ENCODE peak calls at places on chromosomes 12 and 14, in four cellular contexts. One of them, this sample, is unnamed.

GRCh38 chr14:89807905-89808304 is 146.6 kb downstream of the EFCAB11 start:
- DNase-seq in heart right ventricle: no peak
- DNase-seq in fibroblast of the aortic adventitia: no peak
- DNase-seq in lower leg skin: no peak
- DNase-seq in this sample: no peak

GRCh38 chr14:79443602-79444001 is 767.7 kb downstream of the DIO2 start:
- DNase-seq in heart right ventricle: no peak
- DNase-seq in fibroblast of the aortic adventitia: no peak
- DNase-seq in lower leg skin: no peak
- DNase-seq in this sample: no peak

GRCh38 chr14:94345344-94346072 is 22.4 kb upstream of the SERPINA6 start:
- DNase-seq in lower leg skin: peak
- DNase-seq in fibroblast of the aortic adventitia: peak
- DNase-seq in heart right ventricle: no peak
- DNase-seq in this sample: peak

GRCh38 chr14:67514650-67515385 is 18.3 kb upstream of the PLEKHH1 start:
- DNase-seq in fibroblast of the aortic adventitia: peak
- DNase-seq in heart right ventricle: peak
- DNase-seq in lower leg skin: peak
- DNase-seq in this sample: no peak

GRCh38 chr12:50764861-50765324 is 992 bp downstream of the ATF1 start:
- DNase-seq in heart right ventricle: peak
- DNase-seq in fibroblast of the aortic adventitia: peak
- DNase-seq in lower leg skin: peak
- DNase-seq in this sample: no peak

GRCh38 chr12:19048943-19049342 is 80.6 kb upstream of the PLEKHA5 start:
- DNase-seq in heart right ventricle: no peak
- DNase-seq in lower leg skin: no peak
- DNase-seq in fibroblast of the aortic adventitia: no peak
- DNase-seq in this sample: no peak

GRCh38 chr12:89999699-90000505 is 291.3 kb upstream of the ATP2B1 start:
- DNase-seq in heart right ventricle: no peak
- DNase-seq in fibroblast of the aortic adventitia: peak
- DNase-seq in lower leg skin: no peak
- DNase-seq in this sample: no peak

GRCh38 chr12:104703372-104703771 is 246.6 kb downstream of the CHST11 start:
- DNase-seq in heart right ventricle: no peak
- DNase-seq in lower leg skin: no peak
- DNase-seq in fibroblast of the aortic adventitia: no peak
- DNase-seq in this sample: no peak

GRCh38 chr12:5440973-5441372 is 9.1 kb downstream of the NTF3 start:
- DNase-seq in heart right ventricle: no peak
- DNase-seq in fibroblast of the aortic adventitia: no peak
- DNase-seq in lower leg skin: no peak
- DNase-seq in this sample: no peak

GRCh38 chr14:54189358-54190354 is 207.2 kb upstream of the CDKN3 start:
- DNase-seq in heart right ventricle: no peak
- DNase-seq in fibroblast of the aortic adventitia: peak
- DNase-seq in lower leg skin: no peak
- DNase-seq in this sample: no peak

GRCh38 chr12:6228535-6229223 is 28.5 kb downstream of the CD9 start:
- DNase-seq in lower leg skin: no peak
- DNase-seq in fibroblast of the aortic adventitia: peak
- DNase-seq in heart right ventricle: no peak
- DNase-seq in this sample: no peak

GRCh38 chr12:74043343-74043742 is 494.3 kb upstream of the ATXN7L3B start:
- DNase-seq in fibroblast of the aortic adventitia: peak
- DNase-seq in lower leg skin: no peak
- DNase-seq in heart right ventricle: no peak
- DNase-seq in this sample: peak

GRCh38 chr12:5377997-5378596 is 53.8 kb upstream of the NTF3 start:
- DNase-seq in lower leg skin: no peak
- DNase-seq in heart right ventricle: no peak
- DNase-seq in fibroblast of the aortic adventitia: no peak
- DNase-seq in this sample: no peak

GRCh38 chr14:101229666-101230065 is 326.1 kb upstream of the RTL1 start:
- DNase-seq in lower leg skin: peak
- DNase-seq in heart right ventricle: no peak
- DNase-seq in fibroblast of the aortic adventitia: no peak
- DNase-seq in this sample: no peak

GRCh38 chr14:92638266-92638665 is 110.2 kb downstream of the LGMN start:
- DNase-seq in heart right ventricle: no peak
- DNase-seq in fibroblast of the aortic adventitia: no peak
- DNase-seq in lower leg skin: no peak
- DNase-seq in this sample: no peak

GRCh38 chr14:34213332-34213731 is 248.7 kb downstream of the SPTSSA start:
- DNase-seq in heart right ventricle: no peak
- DNase-seq in fibroblast of the aortic adventitia: no peak
- DNase-seq in lower leg skin: no peak
- DNase-seq in this sample: no peak

GRCh38 chr12:98821232-98821631 is 176.1 kb downstream of the APAF1 start:
- DNase-seq in lower leg skin: no peak
- DNase-seq in heart right ventricle: no peak
- DNase-seq in fibroblast of the aortic adventitia: no peak
- DNase-seq in this sample: no peak

GRCh38 chr12:13000616-13000934 is 510 bp upstream of the HEBP1 start:
- DNase-seq in lower leg skin: no peak
- DNase-seq in fibroblast of the aortic adventitia: peak
- DNase-seq in heart right ventricle: no peak
- DNase-seq in this sample: no peak

GRCh38 chr12:60803147-60803546 is 1207.3 kb downstream of the SLC16A7 start:
- DNase-seq in heart right ventricle: no peak
- DNase-seq in lower leg skin: no peak
- DNase-seq in fibroblast of the aortic adventitia: no peak
- DNase-seq in this sample: no peak

GRCh38 chr12:131413006-131413405 is 297.9 kb upstream of the SFSWAP start:
- DNase-seq in fibroblast of the aortic adventitia: no peak
- DNase-seq in lower leg skin: no peak
- DNase-seq in heart right ventricle: no peak
- DNase-seq in this sample: no peak
- H3K4me3 ChIP-seq in fibroblast of the aortic adventitia: no peak
- H3K4me3 ChIP-seq in lower leg skin: no peak
- H3K4me3 ChIP-seq in heart right ventricle: no peak
- H3K4me3 ChIP-seq in this sample: no peak

GRCh38 chr14:57957441-57957840 is 91.5 kb upstream of the SLC35F4 start:
- DNase-seq in fibroblast of the aortic adventitia: no peak
- DNase-seq in lower leg skin: no peak
- DNase-seq in heart right ventricle: no peak
- DNase-seq in this sample: peak

GRCh38 chr14:57960946-57961792 is 95.3 kb upstream of the SLC35F4 start:
- DNase-seq in heart right ventricle: no peak
- DNase-seq in fibroblast of the aortic adventitia: no peak
- DNase-seq in lower leg skin: no peak
- DNase-seq in this sample: no peak

GRCh38 chr14:57961793-57962075 is 95.8 kb upstream of the SLC35F4 start:
- DNase-seq in heart right ventricle: no peak
- DNase-seq in lower leg skin: no peak
- DNase-seq in fibroblast of the aortic adventitia: no peak
- DNase-seq in this sample: no peak

GRCh38 chr14:57963071-57963470 is 97.2 kb upstream of the SLC35F4 start:
- DNase-seq in fibroblast of the aortic adventitia: no peak
- DNase-seq in lower leg skin: no peak
- DNase-seq in heart right ventricle: no peak
- DNase-seq in this sample: no peak

DNA sequence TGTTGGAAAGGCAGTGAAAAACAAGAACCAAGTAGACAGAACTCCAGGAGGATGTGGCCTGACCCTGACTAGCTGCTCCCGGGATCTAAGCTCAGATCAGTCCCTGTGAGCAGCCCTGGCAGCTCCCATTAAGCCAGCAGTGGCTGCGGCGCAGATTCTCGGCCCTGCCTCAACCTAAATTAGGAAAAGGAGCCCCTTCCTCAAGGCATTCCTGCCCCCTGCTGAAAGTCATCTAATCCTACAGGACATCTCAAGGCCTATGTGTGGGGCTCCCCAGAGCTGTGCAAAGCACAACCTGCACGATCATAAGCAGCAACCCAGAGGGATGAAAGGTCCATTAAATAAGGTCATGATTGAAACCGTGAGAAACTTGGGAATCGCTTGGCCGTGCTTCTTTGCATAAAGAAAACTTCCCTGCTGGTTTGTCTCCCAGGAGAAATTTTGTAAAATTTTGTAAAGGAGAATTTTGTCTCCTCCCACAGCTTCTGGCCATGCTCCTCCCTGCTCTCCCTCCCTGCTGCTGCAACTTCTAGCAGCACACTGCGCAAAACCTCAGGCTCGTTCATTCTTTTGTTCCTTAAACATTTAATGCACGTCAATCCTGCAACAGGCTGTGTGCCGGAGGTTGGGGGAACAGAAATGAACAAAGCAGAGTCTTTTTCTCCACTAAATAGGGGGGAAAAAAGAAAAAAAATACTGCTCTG is 96.6 kb upstream of the SLC35F4 start:
- DNase-seq in heart right ventricle: no peak
- DNase-seq in fibroblast of the aortic adventitia: no peak
- DNase-seq in lower leg skin: no peak
- DNase-seq in this sample: no peak
- TF ChIP-seq CTCF in heart right ventricle: no peak
- TF ChIP-seq CTCF in fibroblast of the aortic adventitia: no peak
- TF ChIP-seq CTCF in lower leg skin: no peak
- TF ChIP-seq CTCF in this sample: no peak

DNA sequence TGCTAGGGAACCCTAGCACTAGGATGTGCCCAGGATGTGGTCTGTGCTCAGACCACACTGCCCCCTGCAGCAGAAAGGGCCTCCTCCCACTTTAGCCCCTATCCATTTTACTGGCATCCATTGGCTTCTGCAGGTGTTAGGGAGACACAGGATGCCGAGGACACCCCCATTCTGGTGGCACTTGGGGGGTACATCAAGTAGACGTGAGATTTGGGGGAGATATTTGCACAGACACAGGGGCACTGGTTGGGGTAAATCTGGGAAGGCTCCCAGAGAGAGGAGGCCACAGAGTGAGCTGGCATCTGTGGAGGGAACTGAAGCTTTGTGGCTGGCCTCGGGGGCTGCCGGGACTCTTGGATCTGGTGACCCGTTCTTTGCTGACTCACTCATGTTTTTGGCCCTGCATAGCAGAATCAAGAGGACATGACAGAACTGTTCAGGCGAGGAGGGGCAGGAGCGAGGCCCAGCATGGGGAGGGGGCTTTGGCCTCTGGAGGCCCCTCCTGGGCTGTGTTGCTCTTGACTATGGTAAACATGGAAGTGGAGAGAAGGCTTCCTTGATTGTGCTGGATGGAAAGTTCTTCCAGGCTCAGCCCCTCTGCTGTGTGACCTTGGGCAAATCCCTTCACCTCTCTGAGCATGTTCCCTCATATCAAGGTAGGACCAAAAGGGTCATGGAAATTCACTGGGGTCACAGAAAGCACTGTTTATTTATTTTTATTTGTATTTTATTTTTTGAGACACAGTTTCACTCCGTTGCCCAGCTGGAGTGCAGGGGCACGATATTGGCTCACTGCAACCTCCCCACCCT is 1.8 kb downstream of the PLBD2 start:
- DNase-seq in lower leg skin: no peak
- DNase-seq in heart right ventricle: no peak
- DNase-seq in fibroblast of the aortic adventitia: peak
- DNase-seq in this sample: no peak
- H3K4me3 ChIP-seq in lower leg skin: no peak
- H3K4me3 ChIP-seq in heart right ventricle: peak
- H3K4me3 ChIP-seq in fibroblast of the aortic adventitia: peak
- H3K4me3 ChIP-seq in this sample: no peak

DNA sequence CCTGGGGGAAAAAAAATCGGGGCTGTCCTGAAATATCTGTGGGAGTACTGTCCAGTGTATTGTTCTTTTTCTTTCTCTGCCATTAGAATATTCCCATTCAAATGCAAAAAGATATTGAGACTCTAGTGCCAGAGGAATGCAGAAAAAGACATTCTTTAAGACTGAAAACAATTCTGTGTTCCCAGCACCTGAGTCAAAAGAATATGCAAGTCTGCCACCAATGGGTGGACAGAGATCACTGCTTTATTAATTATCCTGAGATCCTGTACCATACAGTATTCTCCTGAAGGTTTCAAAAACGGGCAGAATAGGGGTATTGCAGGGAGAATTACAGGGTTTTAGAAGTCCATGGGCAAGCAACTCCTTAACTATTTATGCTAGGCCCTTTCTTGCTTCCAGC is 361.8 kb downstream of the C12orf50 start:
- DNase-seq in heart right ventricle: no peak
- DNase-seq in lower leg skin: no peak
- DNase-seq in fibroblast of the aortic adventitia: peak
- DNase-seq in this sample: no peak
- TF ChIP-seq CTCF in heart right ventricle: peak
- TF ChIP-seq CTCF in lower leg skin: no peak
- TF ChIP-seq CTCF in fibroblast of the aortic adventitia: peak
- TF ChIP-seq CTCF in this sample: peak

GRCh38 chr12:96419576-96420254 is 19.5 kb upstream of the CDK17 start:
- DNase-seq in heart right ventricle: no peak
- DNase-seq in fibroblast of the aortic adventitia: no peak
- DNase-seq in lower leg skin: no peak
- DNase-seq in this sample: no peak

GRCh38 chr12:96416033-96416790 is 16.0 kb upstream of the CDK17 start:
- DNase-seq in fibroblast of the aortic adventitia: peak
- DNase-seq in lower leg skin: no peak
- DNase-seq in heart right ventricle: no peak
- DNase-seq in this sample: peak

GRCh38 chr12:96421014-96421413 is 20.8 kb upstream of the CDK17 start:
- DNase-seq in lower leg skin: no peak
- DNase-seq in fibroblast of the aortic adventitia: no peak
- DNase-seq in heart right ventricle: no peak
- DNase-seq in this sample: no peak

GRCh38 chr12:96422192-96422591 is 22.0 kb upstream of the CDK17 start:
- DNase-seq in fibroblast of the aortic adventitia: peak
- DNase-seq in heart right ventricle: no peak
- DNase-seq in lower leg skin: no peak
- DNase-seq in this sample: no peak

GRCh38 chr12:96420255-96420930 is 20.2 kb upstream of the CDK17 start:
- DNase-seq in heart right ventricle: no peak
- DNase-seq in fibroblast of the aortic adventitia: peak
- DNase-seq in lower leg skin: no peak
- DNase-seq in this sample: no peak
- H3K4me3 ChIP-seq in heart right ventricle: no peak
- H3K4me3 ChIP-seq in fibroblast of the aortic adventitia: no peak
- H3K4me3 ChIP-seq in lower leg skin: no peak
- H3K4me3 ChIP-seq in this sample: no peak

DNA sequence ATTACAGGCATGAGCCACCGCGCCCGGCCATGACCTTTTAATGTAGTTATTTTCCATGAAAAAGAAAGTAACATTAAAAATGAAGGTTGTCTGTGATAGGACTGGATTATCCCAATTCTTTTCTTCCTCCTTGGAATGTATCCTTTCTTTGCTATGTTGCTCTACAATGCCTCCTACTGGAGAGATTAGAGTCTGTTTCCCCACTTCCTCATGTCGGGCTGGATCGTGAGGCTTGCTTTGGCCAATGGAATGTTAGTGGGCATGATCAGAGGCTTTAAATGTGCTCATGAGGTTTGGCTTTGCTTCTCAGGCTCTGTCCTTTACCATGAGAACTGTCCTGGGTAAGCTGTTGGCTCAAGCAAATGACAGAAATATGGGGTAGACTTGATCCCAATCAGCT is 34.7 kb upstream of the SOCS2 start:
- DNase-seq in heart right ventricle: no peak
- DNase-seq in fibroblast of the aortic adventitia: no peak
- DNase-seq in lower leg skin: no peak
- DNase-seq in this sample: no peak
- TF ChIP-seq CTCF in heart right ventricle: no peak
- TF ChIP-seq CTCF in fibroblast of the aortic adventitia: no peak
- TF ChIP-seq CTCF in lower leg skin: no peak
- TF ChIP-seq CTCF in this sample: peak

GRCh38 chr12:58529114-58529665 is 391.1 kb downstream of the LRIG3 start:
- DNase-seq in fibroblast of the aortic adventitia: peak
- DNase-seq in heart right ventricle: no peak
- DNase-seq in lower leg skin: no peak
- DNase-seq in this sample: no peak
- H3K4me3 ChIP-seq in fibroblast of the aortic adventitia: no peak
- H3K4me3 ChIP-seq in heart right ventricle: no peak
- H3K4me3 ChIP-seq in lower leg skin: no peak
- H3K4me3 ChIP-seq in this sample: no peak

GRCh38 chr14:105944632-105945610 is 418.5 kb downstream of the TMEM121 start:
- DNase-seq in fibroblast of the aortic adventitia: no peak
- DNase-seq in heart right ventricle: peak
- DNase-seq in lower leg skin: no peak
- DNase-seq in this sample: no peak
- TF ChIP-seq CTCF in fibroblast of the aortic adventitia: no peak
- TF ChIP-seq CTCF in heart right ventricle: peak
- TF ChIP-seq CTCF in lower leg skin: no peak
- TF ChIP-seq CTCF in this sample: peak